ENCODE peak calls at places on chromosome 16, in nine cellular contexts. M, B, R, A, X, G, N, E and V are unnamed samples.

GRCh38 chr16:54926166-54926838 is 4.4 kb upstream of the IRX5 start:
- DNase-seq in G (no peak), E (peak; percentile 70), R (peak; percentile 87), X (no peak), A (no peak), N (no peak), M (no peak), B (peak; percentile 33), V (peak; percentile 82)

GRCh38 chr16:50711862-50712567 is 18.6 kb downstream of the NOD2 start:
- DNase-seq in X (no peak), E (no peak), A (no peak), R (no peak), M (no peak), N (no peak), G (no peak), B (no peak), V (no peak)

GRCh38 chr16:342455-343213 is 9.9 kb downstream of the AXIN1 start:
- DNase-seq in R (no peak), X (no peak), E (no peak), G (no peak), M (no peak), A (no peak), B (no peak), N (no peak), V (no peak)

GRCh38 chr16:2196162-2196980 is at the start of gene CASKIN1:
- DNase-seq in G (no peak), B (no peak), R (peak; percentile 65), M (no peak), A (peak; percentile 56), E (no peak), N (peak; percentile 26), X (no peak), V (no peak)

GRCh38 chr16:56795011-56795410 is 65.1 kb downstream of the NUP93 start:
- DNase-seq in X (no peak), A (no peak), G (no peak), R (no peak), N (no peak), B (no peak), M (no peak), E (no peak), V (peak; percentile 33)

GRCh38 chr16:280552-280951 is at the start of gene ARHGDIG:
- DNase-seq in R (peak; percentile 54), B (no peak), X (no peak), E (no peak), M (no peak), G (no peak), A (no peak), N (no peak), V (no peak)

GRCh38 chr16:70770968-70771552 is 29.9 kb downstream of the VAC14 start:
- DNase-seq in G (peak; percentile 77), N (peak; percentile 67), X (peak; percentile 54), R (peak; percentile 66), B (peak; percentile 54), E (peak; percentile 43), A (peak; percentile 61), M (peak; percentile 70), V (no peak)

GRCh38 chr16:51864575-51864974 is 682.4 kb downstream of the TOX3 start:
- DNase-seq in N (no peak), G (no peak), M (no peak), A (no peak), B (no peak), E (no peak), R (no peak), X (no peak), V (no peak)

GRCh38 chr16:89281189-89281577 is 63.7 kb downstream of the ZNF778 start:
- DNase-seq in X (no peak), N (no peak), G (no peak), E (no peak), M (no peak), R (no peak), A (no peak), B (no peak), V (no peak)

GRCh38 chr16:60771138-60771537 is 1265.1 kb downstream of the CDH8 start:
- DNase-seq in E (peak; percentile 0), R (no peak), N (no peak), M (no peak), G (no peak), X (no peak), A (no peak), B (no peak), V (no peak)

GRCh38 chr16:82580293-82580900 is 46.4 kb upstream of the CDH13 start:
- DNase-seq in X (no peak), G (peak; percentile 65), A (no peak), B (no peak), E (peak; percentile 7), N (peak; percentile 40), M (peak; percentile 10), R (peak; percentile 42), V (peak; percentile 58)

GRCh38 chr16:69932228-69932627 is 18.9 kb upstream of the CLEC18A start:
- DNase-seq in R (no peak), E (no peak), G (no peak), M (no peak), X (no peak), A (no peak), N (no peak), B (no peak), V (no peak)

GRCh38 chr16:79920685-79921084 is 320.1 kb upstream of the MAF start:
- DNase-seq in X (no peak), R (no peak), M (no peak), N (no peak), E (no peak), A (no peak), G (no peak), B (no peak), V (no peak)

GRCh38 chr16:79923431-79923830 is 322.9 kb upstream of the MAF start:
- DNase-seq in B (no peak), N (no peak), A (no peak), X (no peak), R (no peak), M (no peak), E (no peak), G (no peak), V (no peak)

GRCh38 chr16:79915264-79916160 is 315.0 kb upstream of the MAF start:
- DNase-seq in G (no peak), M (peak; percentile 64), R (no peak), B (no peak), N (no peak), A (no peak), E (no peak), X (no peak), V (no peak)

DNA sequence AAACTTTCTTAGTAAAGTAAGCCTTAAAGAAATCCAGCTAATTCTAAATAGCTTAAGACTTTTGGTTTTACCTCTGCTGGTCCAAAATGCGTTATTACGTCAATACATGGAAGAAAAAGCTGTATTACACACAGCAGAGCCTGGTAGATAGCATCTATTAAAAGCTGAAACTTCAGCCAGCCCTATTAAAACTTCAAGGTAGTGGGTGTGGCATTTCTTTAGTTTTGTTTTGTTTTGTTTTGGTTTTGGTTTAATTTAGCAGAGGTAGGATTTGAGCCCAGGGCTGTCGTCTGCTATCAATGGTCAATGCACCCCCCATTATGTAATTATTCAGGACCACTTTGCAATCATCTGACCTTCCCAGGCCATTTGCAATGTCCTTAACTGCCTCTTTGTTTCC is 318.4 kb upstream of the MAF start:
- DNase-seq in E (no peak), R (no peak), N (no peak), A (no peak), X (no peak), G (no peak), B (no peak), M (no peak), V (no peak)
- H3K4me3 ChIP-seq in E (no peak overlapping the region), R (no peak overlapping the region), N (no peak overlapping the region), A (no peak overlapping the region), X (no peak overlapping the region), G (no peak overlapping the region), B (no peak overlapping the region), M (no peak overlapping the region), V (no peak overlapping the region)

DNA sequence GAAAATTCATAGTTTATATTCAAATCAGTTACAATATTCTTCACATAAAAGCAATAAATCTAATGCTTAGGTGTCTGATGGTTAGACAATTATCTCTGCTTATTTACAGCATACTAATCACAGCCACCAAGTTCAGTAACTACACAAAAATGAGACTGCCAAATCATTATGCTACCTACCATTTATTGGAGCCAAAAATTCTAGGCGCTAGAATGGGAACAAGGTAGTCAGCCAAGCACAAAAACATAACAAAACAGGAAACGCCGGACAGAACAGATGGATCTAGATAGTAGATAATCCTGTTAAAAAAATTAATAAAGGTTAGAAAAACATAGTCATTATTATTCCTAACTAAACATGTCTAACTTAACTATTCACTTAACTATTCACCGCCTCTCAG is 3.6 kb downstream of the ARL6IP1 start:
- DNase-seq in X (no peak), G (no peak), N (no peak), A (no peak), B (no peak), E (no peak), M (no peak), R (no peak), V (no peak)
- H3K4me2 ChIP-seq in X (peak overlapping the region; percentile 92), G (no peak overlapping the region), N (no peak overlapping the region), A (no peak overlapping the region), B (no peak overlapping the region), E (peak overlapping the region; percentile 94), M (peak overlapping the region; percentile 97), R (no peak overlapping the region), V (peak overlapping the region; percentile 89)

GRCh38 chr16:28986492-28986891 is 1.6 kb downstream of the LAT start:
- DNase-seq in X (no peak), A (no peak), G (no peak), E (no peak), R (no peak), M (no peak), B (no peak), N (no peak), V (no peak)
- H3K4me3 ChIP-seq in X (no peak overlapping the region), A (no peak overlapping the region), G (no peak overlapping the region), E (no peak overlapping the region), R (no peak overlapping the region), M (no peak overlapping the region), B (no peak overlapping the region), N (no peak overlapping the region), V (no peak overlapping the region)

GRCh38 chr16:4612474-4612931 is 2.2 kb downstream of the UBALD1 start:
- DNase-seq in G (peak; percentile 51), M (no peak), N (peak; percentile 64), E (peak; percentile 20), B (no peak), X (no peak), A (no peak), R (peak; percentile 26), V (no peak)
- H3K4me2 ChIP-seq in G (peak overlapping the region; percentile 80), M (peak overlapping the region; percentile 99), N (no peak overlapping the region), E (peak overlapping the region; percentile 88), B (no peak overlapping the region), X (peak overlapping the region; percentile 92), A (no peak overlapping the region), R (peak overlapping the region; percentile 90), V (peak overlapping the region; percentile 99)